ENCODE peak calls at places on chromosomes 12 and 14, in six cellular contexts. One of them, this sample, is unnamed.

GRCh38 chr12:131091413-131091975 is 137.8 kb downstream of the ADGRD1 start:
- DNase-seq in foreskin fibroblast: no peak
- DNase-seq in NCI-H1105: no peak
- DNase-seq in NCI-H510A treated with DMSO at 0.1 percent for 48 hours: no peak
- DNase-seq in endothelial cell: no peak
- DNase-seq in colonic mucosa: no peak
- DNase-seq in this sample: no peak

GRCh38 chr14:39431416-39432178 is 636 bp downstream of the FBXO33 start:
- DNase-seq in foreskin fibroblast: peak; percentile 59
- DNase-seq in NCI-H1105: no peak
- DNase-seq in NCI-H510A treated with DMSO at 0.1 percent for 48 hours: peak; percentile 28
- DNase-seq in endothelial cell: peak; percentile 58
- DNase-seq in colonic mucosa: peak; percentile 55
- DNase-seq in this sample: no peak

GRCh38 chr14:106378191-106378590 is 851.8 kb downstream of the TMEM121 start:
- DNase-seq in foreskin fibroblast: no peak
- DNase-seq in NCI-H1105: no peak
- DNase-seq in NCI-H510A treated with DMSO at 0.1 percent for 48 hours: no peak
- DNase-seq in endothelial cell: no peak
- DNase-seq in colonic mucosa: no peak
- DNase-seq in this sample: no peak

GRCh38 chr12:120267736-120268135 is 2.2 kb upstream of the PXN start:
- DNase-seq in foreskin fibroblast: peak; percentile 14
- DNase-seq in NCI-H1105: no peak
- DNase-seq in NCI-H510A treated with DMSO at 0.1 percent for 48 hours: no peak
- DNase-seq in endothelial cell: no peak
- DNase-seq in colonic mucosa: no peak
- DNase-seq in this sample: no peak

GRCh38 chr12:128551266-128552025 is 272.3 kb downstream of the SLC15A4 start:
- DNase-seq in foreskin fibroblast: no peak
- DNase-seq in NCI-H1105: peak; percentile 83
- DNase-seq in NCI-H510A treated with DMSO at 0.1 percent for 48 hours: peak; percentile 91
- DNase-seq in endothelial cell: no peak
- DNase-seq in colonic mucosa: no peak
- DNase-seq in this sample: no peak

GRCh38 chr14:20609215-20610001 is 18.2 kb upstream of the RNASE12 start:
- DNase-seq in foreskin fibroblast: peak; percentile 89
- DNase-seq in NCI-H1105: peak; percentile 79
- DNase-seq in NCI-H510A treated with DMSO at 0.1 percent for 48 hours: peak; percentile 94
- DNase-seq in endothelial cell: peak; percentile 76
- DNase-seq in colonic mucosa: peak; percentile 78
- DNase-seq in this sample: peak; percentile 70

GRCh38 chr12:14824012-14824634 is 10.1 kb upstream of the SMCO3 start:
- DNase-seq in foreskin fibroblast: no peak
- DNase-seq in NCI-H1105: no peak
- DNase-seq in NCI-H510A treated with DMSO at 0.1 percent for 48 hours: no peak
- DNase-seq in endothelial cell: no peak
- DNase-seq in colonic mucosa: no peak
- DNase-seq in this sample: no peak

GRCh38 chr12:127774828-127775227 is 492.1 kb upstream of the TMEM132C start:
- DNase-seq in foreskin fibroblast: no peak
- DNase-seq in NCI-H1105: no peak
- DNase-seq in NCI-H510A treated with DMSO at 0.1 percent for 48 hours: no peak
- DNase-seq in endothelial cell: no peak
- DNase-seq in colonic mucosa: no peak
- DNase-seq in this sample: no peak

GRCh38 chr12:18158774-18159557 is 69.0 kb upstream of the RERGL start:
- DNase-seq in foreskin fibroblast: peak; percentile 44
- DNase-seq in NCI-H1105: peak; percentile 47
- DNase-seq in NCI-H510A treated with DMSO at 0.1 percent for 48 hours: peak; percentile 4
- DNase-seq in endothelial cell: peak; percentile 52
- DNase-seq in colonic mucosa: peak; percentile 29
- DNase-seq in this sample: peak; percentile 4

GRCh38 chr12:49631336-49631907 is 8.1 kb downstream of the PRPF40B start:
- DNase-seq in foreskin fibroblast: no peak
- DNase-seq in NCI-H1105: no peak
- DNase-seq in NCI-H510A treated with DMSO at 0.1 percent for 48 hours: no peak
- DNase-seq in endothelial cell: no peak
- DNase-seq in colonic mucosa: peak; percentile 14
- DNase-seq in this sample: no peak

GRCh38 chr12:57138526-57139272 is 8.7 kb downstream of the LRP1-AS start:
- DNase-seq in foreskin fibroblast: peak; percentile 83
- DNase-seq in NCI-H1105: no peak
- DNase-seq in NCI-H510A treated with DMSO at 0.1 percent for 48 hours: no peak
- DNase-seq in endothelial cell: no peak
- DNase-seq in colonic mucosa: peak; percentile 86
- DNase-seq in this sample: no peak

GRCh38 chr12:68342966-68343365 is 10.8 kb upstream of the MDM1 start:
- DNase-seq in foreskin fibroblast: no peak
- DNase-seq in NCI-H1105: peak; percentile 72
- DNase-seq in NCI-H510A treated with DMSO at 0.1 percent for 48 hours: no peak
- DNase-seq in endothelial cell: no peak
- DNase-seq in colonic mucosa: no peak
- DNase-seq in this sample: peak; percentile 54

GRCh38 chr14:46651526-46652144 is at the start of gene RPL10L:
- DNase-seq in foreskin fibroblast: no peak
- DNase-seq in NCI-H1105: no peak
- DNase-seq in NCI-H510A treated with DMSO at 0.1 percent for 48 hours: no peak
- DNase-seq in endothelial cell: no peak
- DNase-seq in colonic mucosa: no peak
- DNase-seq in this sample: no peak

GRCh38 chr14:54177009-54177408 is 219.8 kb upstream of the CDKN3 start:
- DNase-seq in foreskin fibroblast: no peak
- DNase-seq in NCI-H1105: no peak
- DNase-seq in NCI-H510A treated with DMSO at 0.1 percent for 48 hours: no peak
- DNase-seq in endothelial cell: no peak
- DNase-seq in colonic mucosa: no peak
- DNase-seq in this sample: no peak

GRCh38 chr12:128920468-128920867 is 67.2 kb downstream of the GLT1D1 start:
- DNase-seq in foreskin fibroblast: peak; percentile 39
- DNase-seq in NCI-H1105: no peak
- DNase-seq in NCI-H510A treated with DMSO at 0.1 percent for 48 hours: no peak
- DNase-seq in endothelial cell: no peak
- DNase-seq in colonic mucosa: no peak
- DNase-seq in this sample: no peak

GRCh38 chr14:105131241-105131640 is 37.3 kb downstream of the JAG2 start:
- DNase-seq in foreskin fibroblast: no peak
- DNase-seq in NCI-H1105: no peak
- DNase-seq in NCI-H510A treated with DMSO at 0.1 percent for 48 hours: no peak
- DNase-seq in endothelial cell: no peak
- DNase-seq in colonic mucosa: no peak
- DNase-seq in this sample: no peak

GRCh38 chr14:31829256-31829923 is 247.7 kb upstream of the ARHGAP5 start:
- DNase-seq in foreskin fibroblast: peak; percentile 81
- DNase-seq in NCI-H1105: no peak
- DNase-seq in NCI-H510A treated with DMSO at 0.1 percent for 48 hours: no peak
- DNase-seq in endothelial cell: no peak
- DNase-seq in colonic mucosa: no peak
- DNase-seq in this sample: no peak

GRCh38 chr12:110372056-110372425 is 31.5 kb downstream of the ANAPC7 start:
- DNase-seq in foreskin fibroblast: no peak
- DNase-seq in NCI-H1105: no peak
- DNase-seq in NCI-H510A treated with DMSO at 0.1 percent for 48 hours: no peak
- DNase-seq in endothelial cell: no peak
- DNase-seq in colonic mucosa: no peak
- DNase-seq in this sample: no peak

GRCh38 chr12:49462103-49462739 is 76.6 kb upstream of the KCNH3 start:
- DNase-seq in foreskin fibroblast: no peak
- DNase-seq in NCI-H1105: no peak
- DNase-seq in NCI-H510A treated with DMSO at 0.1 percent for 48 hours: no peak
- DNase-seq in endothelial cell: no peak
- DNase-seq in colonic mucosa: no peak
- DNase-seq in this sample: no peak

GRCh38 chr14:35365130-35366047 is 39.2 kb downstream of the NFKBIA start:
- DNase-seq in foreskin fibroblast: peak; percentile 95
- DNase-seq in NCI-H1105: no peak
- DNase-seq in NCI-H510A treated with DMSO at 0.1 percent for 48 hours: no peak
- DNase-seq in endothelial cell: no peak
- DNase-seq in colonic mucosa: peak; percentile 62
- DNase-seq in this sample: no peak

GRCh38 chr14:67221248-67221981 is 19.8 kb upstream of the PALS1 start:
- DNase-seq in foreskin fibroblast: peak; percentile 57
- DNase-seq in NCI-H1105: no peak
- DNase-seq in NCI-H510A treated with DMSO at 0.1 percent for 48 hours: no peak
- DNase-seq in endothelial cell: no peak
- DNase-seq in colonic mucosa: no peak
- DNase-seq in this sample: no peak

GRCh38 chr14:64061706-64062105 is 208.9 kb downstream of the SYNE2 start:
- DNase-seq in foreskin fibroblast: no peak
- DNase-seq in NCI-H1105: no peak
- DNase-seq in NCI-H510A treated with DMSO at 0.1 percent for 48 hours: no peak
- DNase-seq in endothelial cell: no peak
- DNase-seq in colonic mucosa: no peak
- DNase-seq in this sample: no peak

GRCh38 chr14:97178781-97179180 is 381.6 kb downstream of the VRK1 start:
- DNase-seq in foreskin fibroblast: no peak
- DNase-seq in NCI-H1105: no peak
- DNase-seq in NCI-H510A treated with DMSO at 0.1 percent for 48 hours: no peak
- DNase-seq in endothelial cell: no peak
- DNase-seq in colonic mucosa: no peak
- DNase-seq in this sample: no peak

This sample was measured in COR-L47.